ENCODE peak calls at places on chromosomes 1 and 21, in nine cellular contexts. One of them, this sample, is unnamed.
A peak's percentile ranks its signal among the peaks of the same experiment; 100 is the strongest.

GRCh38 chr1:119956306-119956705 is 60.0 kb upstream of the ADAM30 start:
- DNase-seq in ovary: no peak
- DNase-seq in psoas muscle: no peak
- DNase-seq in GM12878: no peak
- DNase-seq in H9: no peak
- DNase-seq in substantia nigra: no peak
- DNase-seq in OCI-LY7: no peak
- DNase-seq in GM23248: no peak
- DNase-seq in uterus: no peak
- DNase-seq in this sample: no peak

GRCh38 chr1:93155335-93155734 is 24.9 kb downstream of the TMED5 start:
- DNase-seq in ovary: no peak
- DNase-seq in psoas muscle: no peak
- DNase-seq in GM12878: no peak
- DNase-seq in H9: no peak
- DNase-seq in substantia nigra: no peak
- DNase-seq in OCI-LY7: no peak
- DNase-seq in GM23248: peak; percentile 15
- DNase-seq in uterus: no peak
- DNase-seq in this sample: no peak

GRCh38 chr1:183327429-183328290 is 90.5 kb downstream of the NMNAT2 start:
- DNase-seq in ovary: no peak
- DNase-seq in psoas muscle: peak; percentile 68
- DNase-seq in GM12878: no peak
- DNase-seq in H9: no peak
- DNase-seq in substantia nigra: no peak
- DNase-seq in OCI-LY7: no peak
- DNase-seq in GM23248: peak; percentile 66
- DNase-seq in uterus: peak; percentile 57
- DNase-seq in this sample: no peak

GRCh38 chr1:7538849-7539771 is 232.0 kb upstream of the VAMP3 start:
- DNase-seq in ovary: no peak
- DNase-seq in psoas muscle: peak; percentile 26
- DNase-seq in GM12878: no peak
- DNase-seq in H9: no peak
- DNase-seq in substantia nigra: no peak
- DNase-seq in OCI-LY7: no peak
- DNase-seq in GM23248: no peak
- DNase-seq in uterus: no peak
- DNase-seq in this sample: no peak

GRCh38 chr1:19481826-19482398 is 3.4 kb downstream of the CAPZB start:
- DNase-seq in ovary: no peak
- DNase-seq in psoas muscle: no peak
- DNase-seq in GM12878: no peak
- DNase-seq in H9: peak; percentile 70
- DNase-seq in substantia nigra: no peak
- DNase-seq in OCI-LY7: no peak
- DNase-seq in GM23248: no peak
- DNase-seq in uterus: no peak
- DNase-seq in this sample: no peak

GRCh38 chr1:44237721-44238457 is 24.6 kb downstream of the DMAP1 start:
- DNase-seq in ovary: peak; percentile 66
- DNase-seq in psoas muscle: no peak
- DNase-seq in GM12878: no peak
- DNase-seq in H9: peak; percentile 95
- DNase-seq in substantia nigra: no peak
- DNase-seq in OCI-LY7: peak; percentile 45
- DNase-seq in GM23248: peak; percentile 23
- DNase-seq in uterus: peak; percentile 92
- DNase-seq in this sample: no peak

GRCh38 chr1:224298344-224299330 is 31.3 kb downstream of the NVL start:
- DNase-seq in ovary: no peak
- DNase-seq in psoas muscle: no peak
- DNase-seq in GM12878: no peak
- DNase-seq in H9: no peak
- DNase-seq in substantia nigra: no peak
- DNase-seq in OCI-LY7: no peak
- DNase-seq in GM23248: no peak
- DNase-seq in uterus: no peak
- DNase-seq in this sample: no peak

GRCh38 chr21:41766883-41767605 is at the start of gene RIPK4:
- DNase-seq in ovary: no peak
- DNase-seq in psoas muscle: no peak
- DNase-seq in GM12878: peak; percentile 19
- DNase-seq in H9: peak; percentile 89
- DNase-seq in substantia nigra: no peak
- DNase-seq in OCI-LY7: peak; percentile 76
- DNase-seq in GM23248: peak; percentile 80
- DNase-seq in uterus: no peak
- DNase-seq in this sample: no peak

GRCh38 chr1:2914702-2915101 is 106.6 kb upstream of the ACTRT2 start:
- DNase-seq in ovary: no peak
- DNase-seq in psoas muscle: no peak
- DNase-seq in GM12878: no peak
- DNase-seq in H9: no peak
- DNase-seq in substantia nigra: peak; percentile 38
- DNase-seq in OCI-LY7: no peak
- DNase-seq in GM23248: no peak
- DNase-seq in uterus: no peak
- DNase-seq in this sample: no peak

GRCh38 chr1:34865981-34866761 is 6.6 kb upstream of the SMIM12 start:
- DNase-seq in ovary: peak; percentile 93
- DNase-seq in psoas muscle: peak; percentile 91
- DNase-seq in GM12878: peak; percentile 52
- DNase-seq in H9: peak; percentile 87
- DNase-seq in substantia nigra: peak; percentile 62
- DNase-seq in OCI-LY7: peak; percentile 83
- DNase-seq in GM23248: peak; percentile 78
- DNase-seq in uterus: peak; percentile 83
- DNase-seq in this sample: peak; percentile 54

GRCh38 chr1:229283183-229283611 is 12.3 kb downstream of the RAB4A start:
- DNase-seq in ovary: no peak
- DNase-seq in psoas muscle: peak; percentile 53
- DNase-seq in GM12878: no peak
- DNase-seq in H9: no peak
- DNase-seq in substantia nigra: no peak
- DNase-seq in OCI-LY7: no peak
- DNase-seq in GM23248: no peak
- DNase-seq in uterus: no peak
- DNase-seq in this sample: no peak

GRCh38 chr1:16970132-16970910 is 10.1 kb downstream of the MFAP2 start:
- DNase-seq in ovary: no peak
- DNase-seq in psoas muscle: no peak
- DNase-seq in GM12878: no peak
- DNase-seq in H9: no peak
- DNase-seq in substantia nigra: no peak
- DNase-seq in OCI-LY7: no peak
- DNase-seq in GM23248: no peak
- DNase-seq in uterus: no peak
- DNase-seq in this sample: no peak

GRCh38 chr1:228267962-228268890 is 60.4 kb downstream of the OBSCN start:
- DNase-seq in ovary: no peak
- DNase-seq in psoas muscle: peak; percentile 63
- DNase-seq in GM12878: no peak
- DNase-seq in H9: peak; percentile 45
- DNase-seq in substantia nigra: no peak
- DNase-seq in OCI-LY7: no peak
- DNase-seq in GM23248: no peak
- DNase-seq in uterus: no peak
- DNase-seq in this sample: no peak

GRCh38 chr1:108636876-108637275 is 24.0 kb downstream of the HENMT1 start:
- DNase-seq in ovary: no peak
- DNase-seq in psoas muscle: no peak
- DNase-seq in GM12878: no peak
- DNase-seq in H9: no peak
- DNase-seq in substantia nigra: no peak
- DNase-seq in OCI-LY7: no peak
- DNase-seq in GM23248: peak; percentile 71
- DNase-seq in uterus: no peak
- DNase-seq in this sample: no peak

GRCh38 chr1:64923294-64923718 is 43.0 kb downstream of the JAK1 start:
- DNase-seq in ovary: no peak
- DNase-seq in psoas muscle: no peak
- DNase-seq in GM12878: no peak
- DNase-seq in H9: no peak
- DNase-seq in substantia nigra: no peak
- DNase-seq in OCI-LY7: no peak
- DNase-seq in GM23248: peak; percentile 58
- DNase-seq in uterus: no peak
- DNase-seq in this sample: no peak
- H3K27ac ChIP-seq in ovary: no peak overlapping the region
- H3K27ac ChIP-seq in psoas muscle: no peak overlapping the region
- H3K27ac ChIP-seq in GM12878: no peak overlapping the region
- H3K27ac ChIP-seq in H9: no peak overlapping the region
- H3K27ac ChIP-seq in substantia nigra: no peak overlapping the region
- H3K27ac ChIP-seq in OCI-LY7: no peak overlapping the region
- H3K27ac ChIP-seq in GM23248: no peak overlapping the region
- H3K27ac ChIP-seq in uterus: no peak overlapping the region
- H3K27ac ChIP-seq in this sample: no peak overlapping the region

DNA sequence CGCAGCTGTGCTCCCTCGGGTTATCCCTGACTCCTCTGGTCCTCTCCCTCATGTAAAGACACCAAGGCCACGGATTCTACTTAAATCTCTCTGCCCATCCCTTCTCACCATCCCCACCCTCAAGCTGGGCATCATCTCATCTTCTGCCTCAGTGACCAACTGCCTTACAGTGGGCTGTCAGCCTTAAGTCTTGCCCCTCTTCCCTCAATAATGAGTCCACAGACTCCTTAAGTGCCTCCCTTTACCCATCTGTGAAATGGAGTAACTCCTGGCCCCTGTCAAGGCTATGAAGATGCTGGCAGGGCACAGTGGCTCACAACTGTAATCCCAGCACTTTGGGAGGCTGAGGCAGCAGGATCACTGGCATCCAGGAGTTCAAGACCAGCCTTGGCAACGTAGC is 12.1 kb downstream of the SH3BGRL3 start:
- DNase-seq in ovary: no peak
- DNase-seq in psoas muscle: no peak
- DNase-seq in GM12878: no peak
- DNase-seq in H9: no peak
- DNase-seq in substantia nigra: no peak
- DNase-seq in OCI-LY7: no peak
- DNase-seq in GM23248: no peak
- DNase-seq in uterus: no peak
- DNase-seq in this sample: no peak
- H3K27ac ChIP-seq in ovary: no peak overlapping the region
- H3K27ac ChIP-seq in psoas muscle: no peak overlapping the region
- H3K27ac ChIP-seq in GM12878: no peak overlapping the region
- H3K27ac ChIP-seq in H9: no peak overlapping the region
- H3K27ac ChIP-seq in substantia nigra: no peak overlapping the region
- H3K27ac ChIP-seq in OCI-LY7: peak overlapping the region; percentile 98
- H3K27ac ChIP-seq in GM23248: no peak overlapping the region
- H3K27ac ChIP-seq in uterus: no peak overlapping the region
- H3K27ac ChIP-seq in this sample: no peak overlapping the region

GRCh38 chr21:33357177-33357576 is 32.4 kb downstream of the IFNAR1 start:
- DNase-seq in ovary: no peak
- DNase-seq in psoas muscle: no peak
- DNase-seq in GM12878: no peak
- DNase-seq in H9: no peak
- DNase-seq in substantia nigra: no peak
- DNase-seq in OCI-LY7: no peak
- DNase-seq in GM23248: no peak
- DNase-seq in uterus: no peak
- DNase-seq in this sample: no peak

GRCh38 chr21:33355996-33356395 is 31.2 kb downstream of the IFNAR1 start:
- DNase-seq in ovary: no peak
- DNase-seq in psoas muscle: no peak
- DNase-seq in GM12878: no peak
- DNase-seq in H9: no peak
- DNase-seq in substantia nigra: no peak
- DNase-seq in OCI-LY7: no peak
- DNase-seq in GM23248: no peak
- DNase-seq in uterus: no peak
- DNase-seq in this sample: no peak

GRCh38 chr21:33350676-33351075 is 25.9 kb downstream of the IFNAR1 start:
- DNase-seq in ovary: no peak
- DNase-seq in psoas muscle: no peak
- DNase-seq in GM12878: no peak
- DNase-seq in H9: no peak
- DNase-seq in substantia nigra: no peak
- DNase-seq in OCI-LY7: no peak
- DNase-seq in GM23248: no peak
- DNase-seq in uterus: no peak
- DNase-seq in this sample: no peak

GRCh38 chr21:33359446-33359845 is 34.7 kb downstream of the IFNAR1 start:
- DNase-seq in ovary: no peak
- DNase-seq in psoas muscle: no peak
- DNase-seq in GM12878: no peak
- DNase-seq in H9: no peak
- DNase-seq in substantia nigra: no peak
- DNase-seq in OCI-LY7: no peak
- DNase-seq in GM23248: no peak
- DNase-seq in uterus: no peak
- DNase-seq in this sample: no peak

DNA sequence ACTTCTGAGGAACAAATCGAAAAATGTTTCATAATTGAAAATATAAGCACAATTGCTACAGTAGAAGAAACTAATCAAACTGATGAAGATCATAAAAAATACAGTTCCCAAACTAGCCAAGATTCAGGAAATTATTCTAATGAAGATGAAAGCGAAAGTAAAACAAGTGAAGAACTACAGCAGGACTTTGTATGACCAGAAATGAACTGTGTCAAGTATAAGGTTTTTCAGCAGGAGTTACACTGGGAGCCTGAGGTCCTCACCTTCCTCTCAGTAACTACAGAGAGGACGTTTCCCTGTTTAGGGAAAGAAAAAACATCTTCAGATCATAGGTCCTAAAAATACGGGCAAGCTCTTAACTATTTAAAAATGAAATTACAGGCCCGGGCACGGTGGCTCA is 30.6 kb downstream of the IFNAR1 start:
- DNase-seq in ovary: no peak
- DNase-seq in psoas muscle: no peak
- DNase-seq in GM12878: no peak
- DNase-seq in H9: no peak
- DNase-seq in substantia nigra: no peak
- DNase-seq in OCI-LY7: no peak
- DNase-seq in GM23248: no peak
- DNase-seq in uterus: no peak
- DNase-seq in this sample: no peak
- H3K27ac ChIP-seq in ovary: no peak overlapping the region
- H3K27ac ChIP-seq in psoas muscle: no peak overlapping the region
- H3K27ac ChIP-seq in GM12878: no peak overlapping the region
- H3K27ac ChIP-seq in H9: no peak overlapping the region
- H3K27ac ChIP-seq in substantia nigra: no peak overlapping the region
- H3K27ac ChIP-seq in OCI-LY7: no peak overlapping the region
- H3K27ac ChIP-seq in GM23248: no peak overlapping the region
- H3K27ac ChIP-seq in uterus: no peak overlapping the region
- H3K27ac ChIP-seq in this sample: peak overlapping the region; percentile 12

GRCh38 chr1:53431725-53432306 is 27.4 kb upstream of the DMRTB1 start:
- DNase-seq in ovary: no peak
- DNase-seq in psoas muscle: no peak
- DNase-seq in GM12878: no peak
- DNase-seq in H9: no peak
- DNase-seq in substantia nigra: no peak
- DNase-seq in OCI-LY7: no peak
- DNase-seq in GM23248: no peak
- DNase-seq in uterus: no peak
- DNase-seq in this sample: no peak
- H3K27ac ChIP-seq in ovary: no peak overlapping the region
- H3K27ac ChIP-seq in psoas muscle: no peak overlapping the region
- H3K27ac ChIP-seq in GM12878: no peak overlapping the region
- H3K27ac ChIP-seq in H9: peak overlapping the region; percentile 84
- H3K27ac ChIP-seq in substantia nigra: no peak overlapping the region
- H3K27ac ChIP-seq in OCI-LY7: no peak overlapping the region
- H3K27ac ChIP-seq in GM23248: no peak overlapping the region
- H3K27ac ChIP-seq in uterus: no peak overlapping the region
- H3K27ac ChIP-seq in this sample: no peak overlapping the region